ENCODE peak calls at places on chromosomes 16 and 17, in five cellular contexts. D is body of pancreas, L is ovary, N is dorsolateral prefrontal cortex, Y is MM.1S. S is an unnamed sample.

GRCh38 chr16:57166951-57167350 is 18.9 kb downstream of the PSME3IP1 start:
- DNase-seq in D (peak), L (no peak), N (no peak), Y (no peak), S (no peak)

GRCh38 chr17:52158450-52159042 is at the start of gene CA10:
- DNase-seq in D (no peak), L (no peak), N (no peak), Y (no peak), S (no peak)

GRCh38 chr17:52244689-52245088 is 86.2 kb upstream of the CA10 start:
- DNase-seq in D (no peak), L (no peak), N (no peak), Y (no peak), S (no peak)

GRCh38 chr17:49759203-49759602 is 4.7 kb downstream of the FAM117A start:
- DNase-seq in D (no peak), L (no peak), N (no peak), Y (no peak), S (no peak)

GRCh38 chr16:11580451-11581086 is 6.2 kb downstream of the LITAF start:
- DNase-seq in D (no peak), L (peak), N (no peak), Y (no peak), S (no peak)

GRCh38 chr16:13193721-13194120 is 292.3 kb downstream of the SHISA9 start:
- DNase-seq in D (no peak), L (no peak), N (no peak), Y (no peak), S (no peak)

GRCh38 chr16:19858654-19859018 is 26.0 kb downstream of the GPRC5B start:
- DNase-seq in D (no peak), L (no peak), N (no peak), Y (no peak), S (no peak)

GRCh38 chr17:20234266-20234665 is 225.1 kb downstream of the SPECC1 start:
- DNase-seq in D (no peak), L (no peak), N (no peak), Y (no peak), S (no peak)

GRCh38 chr16:11235703-11235991 is 20.4 kb downstream of the SOCS1 start:
- DNase-seq in D (peak), L (no peak), N (no peak), Y (no peak), S (no peak)

GRCh38 chr16:84380405-84380804 is 12.1 kb downstream of the ATP2C2 start:
- DNase-seq in D (no peak), L (no peak), N (no peak), Y (peak), S (no peak)

GRCh38 chr17:43338886-43339516 is 59.8 kb upstream of the ARL4D start:
- DNase-seq in D (peak), L (peak), N (peak), Y (peak), S (peak)

GRCh38 chr16:69909043-69909442 is 42.1 kb upstream of the CLEC18A start:
- DNase-seq in D (no peak), L (no peak), N (no peak), Y (no peak), S (no peak)

GRCh38 chr16:77443834-77444460 is 9.1 kb upstream of the ADAMTS18 start:
- DNase-seq in D (no peak), L (no peak), N (no peak), Y (no peak), S (no peak)

GRCh38 chr17:62716834-62717588 is 89.5 kb downstream of the MRC2 start:
- DNase-seq in D (no peak), L (no peak), N (no peak), Y (no peak), S (no peak)

GRCh38 chr17:15431201-15431600 is 36.2 kb downstream of the CDRT4 start:
- DNase-seq in D (no peak), L (no peak), N (no peak), Y (no peak), S (peak)

GRCh38 chr17:59483860-59484259 is 81.5 kb upstream of the DHX40 start:
- DNase-seq in D (no peak), L (no peak), N (no peak), Y (no peak), S (no peak)

GRCh38 chr16:28292731-28293588 is 635 bp downstream of the SBK1 start:
- DNase-seq in D (peak), L (peak), N (no peak), Y (no peak), S (peak)

GRCh38 chr17:49519781-49520180 is 24.7 kb downstream of the NGFR start:
- DNase-seq in D (no peak), L (no peak), N (no peak), Y (no peak), S (no peak)

GRCh38 chr17:81944858-81945257 is 2.2 kb downstream of the MYADML2 start:
- DNase-seq in D (no peak), L (no peak), N (no peak), Y (no peak), S (no peak)

DNA sequence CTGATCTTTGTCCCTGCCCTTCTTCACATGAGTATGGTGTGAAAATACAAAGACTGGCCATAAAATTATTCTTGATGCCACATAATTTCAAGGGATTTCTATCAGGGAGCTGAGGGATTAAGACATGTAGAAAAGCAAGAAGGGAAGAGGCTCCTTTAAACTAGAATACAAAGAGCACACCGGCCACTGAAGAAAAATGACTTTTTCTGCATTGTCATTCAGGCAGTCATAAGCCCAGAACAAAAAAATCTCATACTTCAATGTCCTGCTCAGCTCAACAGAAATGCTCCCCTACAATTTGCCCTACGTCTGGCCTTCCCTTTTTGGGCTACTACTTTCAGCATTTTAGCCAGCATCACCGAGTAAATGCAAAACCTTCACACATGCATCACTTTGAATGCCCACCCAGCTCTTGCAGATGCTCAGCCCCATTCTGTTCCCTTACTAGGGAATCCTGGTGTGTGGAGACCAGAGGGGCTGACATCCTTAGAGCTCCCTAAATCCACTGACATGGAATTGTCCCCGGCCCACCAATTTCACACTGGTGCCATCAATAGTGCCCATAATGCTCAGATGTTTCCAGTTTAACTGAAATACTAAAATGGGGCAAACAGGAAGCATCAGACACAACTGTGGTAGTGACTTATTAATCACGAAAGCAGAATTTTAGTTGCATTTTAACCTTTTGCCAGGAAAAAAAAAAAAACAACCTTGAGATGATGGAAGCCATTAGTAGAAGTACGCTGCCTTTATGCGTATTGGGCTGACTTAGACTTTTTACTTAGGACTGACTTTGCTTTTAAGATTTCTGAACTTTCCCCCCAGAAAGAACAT is 2.7 kb downstream of the MAP3K14 start:
- DNase-seq in D (no peak), L (no peak), N (no peak), Y (no peak), S (no peak)
- H3K4me3 ChIP-seq in D (no peak), L (no peak), N (no peak), Y (peak), S (peak)

DNA sequence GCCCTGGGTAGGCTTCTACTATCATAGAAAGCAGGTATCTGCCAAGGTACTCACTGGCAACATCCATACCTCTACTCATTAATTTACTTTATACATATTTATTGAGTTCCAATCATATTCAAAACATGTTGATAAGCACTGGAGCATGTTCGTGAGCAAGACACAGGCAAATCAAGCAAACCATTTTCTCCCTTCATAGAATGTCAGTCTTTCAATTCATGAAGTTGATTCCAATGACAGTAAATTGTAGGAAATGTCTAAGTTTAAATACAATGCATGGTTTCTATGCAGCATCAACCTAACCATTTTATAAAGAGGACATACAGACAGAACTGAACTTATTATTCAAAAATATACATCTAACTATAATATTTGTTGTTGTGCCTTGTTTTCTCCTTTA is 978.6 kb downstream of the CDH8 start:
- DNase-seq in D (no peak), L (no peak), N (no peak), Y (no peak), S (no peak)
- H3K4me3 ChIP-seq in D (no peak), L (no peak), N (no peak), Y (no peak), S (no peak)

DNA sequence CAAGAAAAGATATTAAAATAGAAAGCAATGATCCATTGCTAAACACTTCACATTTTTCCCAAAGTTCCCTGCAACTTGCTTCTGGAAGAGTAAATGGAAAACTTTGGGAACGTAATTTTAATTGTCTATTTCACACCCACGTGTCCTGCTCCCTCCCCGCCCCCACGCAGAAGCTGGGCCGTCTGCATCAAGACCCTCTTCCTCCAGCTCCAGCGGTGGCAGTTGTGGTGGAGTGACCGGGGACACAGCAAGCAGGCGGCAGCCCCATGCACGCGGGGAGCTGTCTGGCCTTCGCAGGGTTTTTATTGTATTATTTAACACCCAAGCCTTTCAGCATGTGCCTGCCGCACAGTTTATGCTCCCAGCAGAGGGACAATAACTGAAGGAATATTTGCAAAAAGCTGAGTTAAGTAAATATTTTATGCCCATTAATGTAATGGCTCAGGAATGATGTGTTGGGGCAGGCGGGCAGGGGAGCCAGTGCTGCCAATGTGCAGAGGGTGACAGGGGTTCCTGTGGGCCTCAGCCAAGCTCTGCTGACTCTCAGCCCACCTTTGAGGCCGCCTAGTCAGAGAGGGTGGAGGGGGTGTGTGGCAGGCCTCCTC is 32.6 kb upstream of the ENPP7 start:
- DNase-seq in D (no peak), L (no peak), N (no peak), Y (no peak), S (no peak)
- H3K4me3 ChIP-seq in D (no peak), L (no peak), N (no peak), Y (no peak), S (no peak)

DNA sequence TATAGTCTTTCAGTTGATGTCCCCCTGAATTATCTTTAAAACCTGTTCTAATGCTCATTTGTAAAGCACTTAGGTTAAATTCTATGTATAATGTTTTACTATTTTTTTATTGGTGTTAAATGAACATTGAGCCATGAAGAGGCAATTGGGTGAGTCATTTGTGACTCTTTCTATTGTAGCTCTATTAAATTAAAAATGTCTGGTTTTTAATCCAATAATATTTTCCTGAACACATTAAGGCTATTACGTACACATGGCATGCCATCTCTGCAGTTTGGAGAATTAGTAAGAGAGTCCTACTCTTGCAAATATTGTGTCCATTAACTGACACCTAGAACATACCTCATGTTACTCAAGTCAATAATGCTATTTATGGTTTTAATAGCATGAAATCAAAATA is 225.5 kb downstream of the KCNJ2 start:
- DNase-seq in D (no peak), L (no peak), N (no peak), Y (no peak), S (no peak)
- H3K4me3 ChIP-seq in D (no peak), L (no peak), N (no peak), Y (no peak), S (no peak)

GRCh38 chr16:30951785-30952184 is 2.9 kb downstream of the ORAI3 start:
- DNase-seq in D (peak), L (peak), N (no peak), Y (no peak), S (peak)

GRCh38 chr16:30948956-30949654 is at the start of gene ORAI3:
- DNase-seq in D (peak), L (peak), N (peak), Y (peak), S (peak)

GRCh38 chr16:30949655-30950515 is 1.0 kb downstream of the ORAI3 start:
- DNase-seq in D (peak), L (peak), N (no peak), Y (peak), S (peak)

GRCh38 chr16:30951193-30951592 is 2.3 kb downstream of the ORAI3 start:
- DNase-seq in D (no peak), L (no peak), N (no peak), Y (no peak), S (no peak)

GRCh38 chr16:30950516-30951073 is 1.7 kb downstream of the ORAI3 start:
- DNase-seq in D (no peak), L (no peak), N (no peak), Y (no peak), S (no peak)
- H3K4me3 ChIP-seq in D (no peak), L (no peak), N (peak), Y (peak), S (peak)

GRCh38 chr17:3916013-3916696 is at the start of gene P2RX1:
- DNase-seq in D (peak), L (peak), N (no peak), Y (peak), S (no peak)
- H3K4me3 ChIP-seq in D (no peak), L (no peak), N (peak), Y (peak), S (peak)

GRCh38 chr17:41528959-41529353 is 848 bp upstream of the KRT19 start:
- DNase-seq in D (no peak), L (no peak), N (no peak), Y (no peak), S (no peak)
- H3K4me3 ChIP-seq in D (no peak), L (no peak), N (no peak), Y (no peak), S (no peak)

DNA sequence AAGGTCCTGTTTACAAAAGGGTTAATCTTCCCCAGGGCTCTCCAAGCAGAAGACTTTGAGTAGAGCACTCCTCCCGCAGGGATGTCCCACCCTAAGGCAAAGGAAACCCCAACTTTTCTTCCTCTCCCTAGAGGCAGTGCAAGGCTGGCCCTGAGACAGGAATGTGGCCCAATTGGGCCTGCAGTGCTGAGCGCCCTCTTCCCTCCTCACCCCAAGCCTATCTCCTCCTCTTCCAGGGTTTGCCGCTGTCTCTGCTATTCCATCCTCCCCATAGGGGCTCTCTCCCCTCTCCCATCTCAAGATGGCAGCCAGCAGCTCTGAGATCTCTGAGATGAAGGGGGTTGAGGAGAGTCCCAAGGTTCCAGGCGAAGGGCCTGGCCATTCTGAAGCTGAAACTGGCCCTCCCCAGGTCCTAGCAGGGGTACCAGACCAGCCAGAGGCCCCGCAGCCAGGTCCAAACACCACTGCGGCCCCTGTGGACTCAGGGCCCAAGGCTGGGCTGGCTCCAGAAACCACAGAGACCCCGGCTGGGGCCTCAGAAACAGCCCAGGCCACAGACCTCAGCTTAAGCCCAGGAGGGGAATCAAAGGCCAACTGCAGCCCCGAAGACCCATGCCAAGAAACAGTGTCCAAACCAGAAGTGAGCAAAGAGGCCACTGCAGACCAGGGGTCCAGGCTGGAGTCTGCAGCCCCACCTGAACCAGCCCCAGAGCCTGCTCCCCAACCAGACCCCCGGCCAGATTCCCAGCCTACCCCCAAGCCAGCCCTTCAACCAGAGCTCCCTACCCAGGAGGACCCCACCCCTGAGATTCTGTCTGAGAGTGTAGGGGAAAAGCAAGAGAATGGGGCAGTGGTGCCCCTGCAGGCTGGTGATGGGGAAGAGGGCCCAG is 1.0 kb downstream of the PRRT2 start:
- DNase-seq in D (no peak), L (peak), N (no peak), Y (no peak), S (no peak)
- H3K4me3 ChIP-seq in D (no peak), L (peak), N (peak), Y (no peak), S (peak)

GRCh38 chr16:49277766-49278566 is 3.7 kb downstream of the CBLN1 start:
- DNase-seq in D (no peak), L (no peak), N (no peak), Y (no peak), S (no peak)
- H3K4me3 ChIP-seq in D (no peak), L (no peak), N (no peak), Y (no peak), S (peak)